ENCODE peak calls at places on chromosome 19, in five cellular contexts. O is neuronal stem cell, Z is IMR-90, T is H1, P is mesenchymal stem cell. W is an unnamed sample. For H3K36me3, the result is how much of the 10 kb centered on the place peaks cover.

GRCh38 chr19:1690570-1691307 is 38.3 kb upstream of the TCF3 start:
- DNase-seq in Z (no peak), P (peak), O (peak), T (peak), W (no peak)

GRCh38 chr19:30602661-30603322 is 230.6 kb downstream of the ZNF536 start:
- DNase-seq in O (no peak), P (no peak), Z (no peak), T (no peak), W (no peak)

GRCh38 chr19:8580710-8581281 is 3.6 kb upstream of the MYO1F start:
- DNase-seq in Z (peak), O (peak), T (peak), P (peak), W (peak)

GRCh38 chr19:366205-366783 is 21.7 kb upstream of the MIER2 start:
- DNase-seq in P (no peak), O (no peak), T (no peak), Z (no peak), W (no peak)

GRCh38 chr19:53294786-53295441 is 27.4 kb upstream of the VN1R4 start:
- DNase-seq in T (no peak), Z (no peak), P (peak), O (no peak), W (no peak)

GRCh38 chr19:10145031-10145430 is 25.3 kb upstream of the EIF3G start:
- DNase-seq in P (no peak), Z (no peak), T (no peak), O (no peak), W (no peak)

GRCh38 chr19:34506026-34506370 is 24.4 kb downstream of the WTIP start:
- DNase-seq in Z (no peak), P (no peak), O (no peak), T (no peak), W (no peak)

GRCh38 chr19:16369664-16370576 is 45.3 kb downstream of the KLF2 start:
- DNase-seq in P (no peak), Z (no peak), O (no peak), T (no peak), W (no peak)

GRCh38 chr19:40610396-40611064 is 9.4 kb downstream of the LTBP4 start:
- DNase-seq in Z (no peak), T (no peak), P (no peak), O (no peak), W (no peak)

GRCh38 chr19:29523568-29523967 is 2.2 kb upstream of the VSTM2B start:
- DNase-seq in P (no peak), O (no peak), Z (no peak), T (no peak), W (no peak)

GRCh38 chr19:12484371-12485322 is at the start of gene ZNF709:
- DNase-seq in O (peak), T (peak), Z (peak), P (peak), W (peak)

GRCh38 chr19:30688696-30689095 is 316.5 kb downstream of the ZNF536 start:
- DNase-seq in Z (no peak), T (no peak), P (no peak), O (no peak), W (no peak)

GRCh38 chr19:2051771-2052704 is 994 bp upstream of the MKNK2 start:
- DNase-seq in T (no peak), Z (no peak), P (no peak), O (no peak), W (no peak)

GRCh38 chr19:1823020-1823419 is 10.9 kb upstream of the ATP8B3 start:
- DNase-seq in Z (no peak), P (no peak), T (no peak), O (no peak), W (no peak)

GRCh38 chr19:16702123-16702522 is 17.5 kb upstream of the NWD1 start:
- DNase-seq in P (peak), Z (peak), O (no peak), T (no peak), W (no peak)

GRCh38 chr19:38698225-38699026 is 45.8 kb downstream of the CAPN12 start:
- DNase-seq in T (no peak), Z (no peak), P (no peak), O (peak), W (no peak)

GRCh38 chr19:10167459-10167858 is 27.3 kb downstream of the DNMT1 start:
- DNase-seq in Z (no peak), P (no peak), T (no peak), O (no peak), W (no peak)

GRCh38 chr19:12864721-12865715 is 16.2 kb downstream of the DNASE2 start:
- DNase-seq in O (no peak), P (no peak), Z (no peak), T (no peak), W (no peak)

DNA sequence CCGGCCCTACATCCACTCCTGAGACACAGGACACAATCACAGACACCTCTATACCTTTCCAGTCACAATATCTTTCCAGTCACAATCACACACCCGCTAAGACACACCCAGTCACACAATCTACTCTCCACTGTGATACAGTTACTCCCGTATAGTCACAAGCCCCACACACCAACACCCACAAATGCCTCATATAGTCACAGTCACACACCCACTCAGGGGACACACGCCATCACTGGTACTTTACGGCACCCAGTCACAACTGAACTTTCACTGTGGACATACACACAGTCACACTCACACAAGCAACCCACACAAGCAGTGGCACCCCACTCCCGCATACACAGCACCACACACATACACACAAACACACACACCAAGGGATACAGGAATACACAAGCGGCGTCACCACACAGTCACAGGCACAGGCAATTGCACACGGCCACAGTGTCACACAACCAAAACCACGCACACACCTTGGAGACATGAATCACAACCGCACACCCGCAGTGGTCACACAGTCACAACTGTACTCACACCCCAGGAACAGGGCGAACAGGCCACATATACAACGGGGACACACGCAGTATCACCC is 575 bp downstream of the ZNF565 start:
- DNase-seq in T (no peak), O (peak), P (no peak), Z (peak), W (no peak)
- H3K14ac ChIP-seq in T (peak), O (peak), P (peak), Z (peak), W (peak)

DNA sequence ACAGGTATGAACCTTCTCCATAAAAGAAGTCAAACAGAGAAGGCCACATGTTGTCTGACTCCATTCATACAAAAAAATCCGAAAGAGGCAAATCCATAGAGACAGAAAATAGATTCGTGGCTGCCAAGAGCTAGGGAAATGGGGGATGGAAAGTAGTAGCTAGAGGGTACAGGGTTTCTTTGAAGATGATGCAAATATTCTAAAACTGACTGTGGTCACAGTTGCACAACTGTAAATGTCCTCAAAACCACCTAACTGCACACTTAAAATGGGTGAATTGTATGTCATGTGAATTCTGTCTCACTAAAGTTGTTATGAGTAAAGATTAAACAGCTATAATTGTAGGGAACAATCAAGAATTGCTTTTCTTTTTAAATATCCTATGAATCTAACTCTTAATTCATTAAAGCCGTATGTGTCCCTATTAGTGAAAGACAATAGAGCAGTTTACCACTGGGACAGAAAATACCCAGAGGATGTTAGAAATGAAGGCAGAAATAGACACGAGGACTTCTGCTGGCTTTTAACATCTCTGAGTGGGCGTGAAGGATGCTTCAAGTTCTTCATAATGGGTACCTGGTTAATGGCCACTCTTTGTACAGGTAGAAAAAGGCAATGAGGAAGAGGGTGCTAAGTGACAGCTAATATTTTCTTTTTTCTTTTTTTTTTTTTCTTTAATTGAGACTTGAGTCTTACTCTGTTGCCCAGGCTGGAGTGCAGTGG is 21.2 kb downstream of the INSR start:
- DNase-seq in Z (no peak), T (no peak), P (no peak), O (no peak), W (no peak)
- H3K36me3 ChIP-seq in Z (under half), T (under half), P (under half), O (under half), W (under half)

GRCh38 chr19:45766919-45767346 is 2.1 kb downstream of the SIX5 start:
- DNase-seq in O (no peak), P (no peak), Z (peak), T (no peak), W (peak)
- H3K14ac ChIP-seq in O (peak), P (peak), Z (peak), T (no peak), W (peak)

GRCh38 chr19:3154957-3155736 is 19.3 kb downstream of the GNA15 start:
- DNase-seq in P (peak), O (no peak), Z (peak), T (no peak), W (peak)
- H3K36me3 ChIP-seq in P (under half), O (under half), Z (under half), T (under half), W (under half)

W was measured in trophoblast cell.